ENCODE peak calls at places on chromosome 14, in four cellular contexts. O, Y, D and R are unnamed samples.

GRCh38 chr14:23299558-23299957 is 3.1 kb downstream of the PPP1R3E start:
- DNase-seq in O (peak; percentile 36), Y (peak; percentile 70), D (peak; percentile 80), R (no peak)

GRCh38 chr14:57390806-57391562 is 598 bp downstream of the NAA30 start:
- DNase-seq in Y (peak; percentile 14), D (peak; percentile 37), O (peak; percentile 61), R (peak; percentile 51)

GRCh38 chr14:63203618-63204406 is 431 bp upstream of the RHOJ start:
- DNase-seq in Y (peak; percentile 99), D (peak; percentile 99), O (peak; percentile 53), R (peak; percentile 58)

GRCh38 chr14:99037777-99038176 is 234.2 kb downstream of the BCL11B start:
- DNase-seq in O (no peak), Y (no peak), D (no peak), R (no peak)

GRCh38 chr14:105989746-105990302 is 463.4 kb downstream of the TMEM121 start:
- DNase-seq in O (no peak), D (no peak), Y (no peak), R (no peak)

GRCh38 chr14:63727231-63727735 is 582 bp downstream of the SGPP1 start:
- DNase-seq in O (peak; percentile 15), D (peak; percentile 42), Y (peak; percentile 46), R (peak; percentile 95)

GRCh38 chr14:90846511-90846910 is 30.3 kb upstream of the TTC7B start:
- DNase-seq in Y (peak; percentile 53), D (no peak), O (peak; percentile 33), R (peak; percentile 87)

GRCh38 chr14:39946796-39947195 is 514.6 kb upstream of the FBXO33 start:
- DNase-seq in O (peak; percentile 62), Y (no peak), D (no peak), R (no peak)

GRCh38 chr14:94562019-94562418 is 777 bp downstream of the SERPINA4 start:
- DNase-seq in O (no peak), Y (no peak), D (no peak), R (no peak)

GRCh38 chr14:104116544-104117340 is 21.6 kb upstream of the KIF26A start:
- DNase-seq in D (no peak), O (peak; percentile 83), Y (no peak), R (peak; percentile 83)

GRCh38 chr14:100547633-100548294 is 39.5 kb downstream of the BEGAIN start:
- DNase-seq in O (peak; percentile 97), Y (peak; percentile 21), D (peak; percentile 59), R (peak; percentile 97)

GRCh38 chr14:22502551-22502950 is 86.5 kb downstream of the DAD1 start:
- DNase-seq in D (no peak), Y (no peak), O (no peak), R (no peak)

GRCh38 chr14:58607571-58608317 is 30.0 kb upstream of the DACT1 start:
- DNase-seq in D (peak; percentile 29), O (peak; percentile 84), Y (peak; percentile 87), R (no peak)

GRCh38 chr14:53450871-53451270 is 297.7 kb upstream of the DDHD1 start:
- DNase-seq in D (no peak), O (peak; percentile 66), Y (no peak), R (no peak)

GRCh38 chr14:71758198-71758955 is 173.9 kb upstream of the RGS6 start:
- DNase-seq in Y (no peak), D (no peak), O (no peak), R (no peak)

GRCh38 chr14:60506985-60507829 is 1.7 kb upstream of the SIX6 start:
- DNase-seq in D (no peak), O (no peak), Y (no peak), R (peak; percentile 59)

GRCh38 chr14:104284107-104284592 is 145.8 kb downstream of the KIF26A start:
- DNase-seq in Y (no peak), D (no peak), O (no peak), R (peak; percentile 81)

GRCh38 chr14:69355955-69356321 is 42.2 kb downstream of the ERH start:
- DNase-seq in D (peak; percentile 50), Y (peak; percentile 78), O (peak; percentile 37), R (peak; percentile 93)

GRCh38 chr14:69353168-69353567 is 44.9 kb downstream of the ERH start:
- DNase-seq in O (no peak), Y (no peak), D (no peak), R (peak; percentile 15)

GRCh38 chr14:69354383-69355154 is 43.5 kb downstream of the ERH start:
- DNase-seq in Y (peak; percentile 5), D (no peak), O (no peak), R (peak; percentile 58)

GRCh38 chr14:69356903-69357543 is 41.1 kb downstream of the ERH start:
- DNase-seq in O (no peak), Y (no peak), D (no peak), R (peak; percentile 14)

DNA sequence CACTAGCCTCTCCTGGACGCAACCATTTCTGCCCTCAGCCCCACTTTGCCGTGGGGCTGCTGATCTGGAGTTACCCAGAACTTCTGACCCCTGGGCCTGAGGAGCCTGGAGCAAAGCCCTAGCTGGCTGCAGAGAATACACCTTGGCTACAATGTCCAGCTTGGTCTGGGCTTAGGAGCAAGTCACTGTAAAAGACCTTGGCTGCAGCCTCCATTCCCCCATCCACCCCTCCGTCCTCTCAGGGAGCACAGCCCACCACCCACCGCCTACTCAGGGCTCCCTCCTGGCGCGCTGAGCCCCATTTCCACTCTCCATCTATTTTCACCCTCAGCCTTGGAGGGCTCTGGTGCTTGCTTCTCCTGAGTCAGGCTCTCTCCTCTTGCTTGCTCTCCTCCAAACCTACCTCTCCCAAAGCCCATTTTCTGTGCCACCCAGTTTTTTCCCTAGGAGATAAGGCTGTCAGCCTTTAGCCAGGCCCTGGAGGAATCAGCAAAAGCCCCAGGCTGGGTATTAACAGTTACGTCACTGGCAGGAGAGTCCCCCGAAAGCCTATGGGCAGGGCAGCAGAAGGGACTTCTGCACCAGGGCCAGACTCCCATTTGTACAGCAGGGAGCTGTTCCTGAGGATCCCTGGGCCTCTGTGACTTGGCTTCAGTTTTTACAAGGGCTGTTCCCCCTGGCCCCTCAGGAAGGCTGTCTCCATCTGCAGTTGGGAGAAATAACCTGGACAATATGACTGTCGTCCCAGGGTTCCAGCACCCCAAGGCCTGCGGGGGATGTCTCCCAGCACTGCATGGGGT is 42.7 kb downstream of the ERH start:
- DNase-seq in Y (no peak), O (no peak), D (no peak), R (peak; percentile 30)
- H2AFZ ChIP-seq in Y (peak overlapping the region; percentile 78), O (no peak overlapping the region), D (no peak overlapping the region), R (peak overlapping the region; percentile 35)

DNA sequence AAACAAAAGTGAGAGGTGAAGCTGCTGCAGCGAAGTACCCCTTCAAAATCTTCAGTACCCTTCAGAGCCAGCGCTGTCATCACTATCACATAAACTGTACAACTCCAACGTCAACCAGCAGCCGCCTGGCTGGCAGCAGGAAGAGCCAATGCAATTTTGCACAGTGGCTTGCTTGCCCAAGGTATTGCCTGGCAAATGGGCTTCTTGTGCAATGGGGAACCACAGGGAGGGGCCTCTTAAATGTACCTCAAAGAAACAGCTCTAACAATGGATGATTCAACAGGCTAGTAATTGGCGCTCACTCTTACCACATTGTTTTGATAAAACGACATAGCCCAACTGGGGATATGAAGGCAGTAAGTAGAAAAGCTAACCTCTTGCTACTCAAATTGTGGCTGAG is 125.5 kb upstream of the HIF1A start:
- DNase-seq in Y (peak; percentile 73), O (peak; percentile 95), D (peak; percentile 92), R (peak; percentile 96)
- H3K4me1 ChIP-seq in Y (peaks cover 50% of the 10 kb centered on the region), O (peaks cover 88% of the 10 kb centered on the region), D (peaks cover 40% of the 10 kb centered on the region), R (peaks cover 97% of the 10 kb centered on the region)

GRCh38 chr14:76761198-76761848 is at the start of gene VASH1:
- DNase-seq in D (peak; percentile 76), O (peak; percentile 70), Y (peak; percentile 76), R (peak; percentile 99)

GRCh38 chr14:76760331-76761197 is 704 bp upstream of the VASH1 start:
- DNase-seq in D (no peak), Y (no peak), O (no peak), R (peak; percentile 70)

GRCh38 chr14:76761849-76762616 is 765 bp downstream of the VASH1 start:
- DNase-seq in D (no peak), O (no peak), Y (no peak), R (peak; percentile 68)

GRCh38 chr14:76763362-76764041 is 2.2 kb downstream of the VASH1 start:
- DNase-seq in D (no peak), O (no peak), Y (peak; percentile 40), R (peak; percentile 77)

DNA sequence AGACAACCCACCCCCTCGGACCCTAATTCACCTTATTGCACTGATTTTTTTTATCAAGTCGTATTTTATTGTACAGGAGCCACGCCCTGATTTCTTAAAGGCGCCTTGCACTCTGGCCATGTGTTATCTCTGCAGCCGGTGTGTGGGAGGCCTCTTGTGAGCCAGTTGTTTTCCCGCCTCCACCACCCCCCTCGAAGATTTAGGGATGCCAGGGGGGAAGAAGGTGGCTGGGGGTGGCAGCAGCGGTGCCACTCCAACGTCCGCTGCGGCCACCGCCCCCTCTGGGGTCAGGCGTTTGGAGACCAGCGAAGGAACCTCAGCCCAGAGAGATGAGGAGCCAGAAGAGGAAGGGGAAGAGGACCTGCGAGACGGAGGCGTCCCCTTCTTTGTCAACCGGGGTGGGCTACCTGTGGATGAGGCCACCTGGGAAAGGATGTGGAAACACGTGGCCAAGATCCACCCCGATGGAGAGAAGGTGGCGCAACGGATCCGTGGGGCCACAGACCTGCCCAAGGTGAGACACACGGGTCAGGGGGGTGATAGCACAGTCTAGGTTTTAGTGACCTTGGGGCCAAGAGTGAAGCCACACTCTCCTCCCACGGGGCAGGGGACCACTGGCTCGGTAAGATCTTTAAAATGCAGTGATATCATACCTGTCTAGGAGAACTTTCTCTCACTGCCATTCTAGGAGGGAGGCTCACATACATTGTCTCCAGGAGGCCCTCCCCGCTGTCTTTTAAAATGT is 1.5 kb downstream of the VASH1 start:
- DNase-seq in Y (no peak), D (no peak), O (no peak), R (peak; percentile 84)
- H2AFZ ChIP-seq in Y (peak overlapping the region; percentile 94), D (peak overlapping the region; percentile 52), O (no peak overlapping the region), R (peak overlapping the region; percentile 81)

DNA sequence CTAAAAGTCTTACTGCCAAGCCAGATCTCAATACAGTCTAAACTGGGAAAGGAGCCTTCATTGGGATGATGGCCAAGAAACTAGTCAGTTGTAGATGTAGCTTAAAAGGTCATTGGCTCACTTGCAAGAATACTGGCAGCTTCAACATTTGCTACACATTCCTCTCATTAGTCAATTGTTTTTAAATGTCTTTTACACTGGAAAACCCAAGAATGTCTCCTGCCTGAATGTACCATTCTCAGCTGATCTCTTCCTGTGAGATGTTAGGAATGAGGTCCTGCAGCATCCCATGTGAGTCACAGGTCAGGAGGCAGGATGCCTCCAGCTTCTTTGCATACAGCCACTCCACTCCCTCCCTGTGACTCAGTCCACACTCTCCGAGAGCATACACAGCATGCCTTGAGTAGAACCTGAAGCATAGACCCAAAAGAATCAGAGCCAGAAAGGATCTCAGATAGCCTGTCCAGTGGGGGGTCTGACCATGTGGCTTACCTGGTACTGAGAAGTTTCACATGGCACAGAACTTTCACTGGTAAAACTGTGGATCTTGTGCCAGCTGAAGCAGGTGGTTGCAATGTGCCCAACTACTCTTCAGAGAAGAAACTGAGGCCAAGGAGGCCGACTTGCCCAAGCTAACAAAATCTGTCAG is 56.0 kb upstream of the HECTD1 start:
- DNase-seq in O (peak; percentile 97), Y (peak; percentile 100), D (peak; percentile 99), R (peak; percentile 90)
- H3K4me1 ChIP-seq in O (peaks cover 44% of the 10 kb centered on the region), Y (peaks cover 13% of the 10 kb centered on the region), D (peaks cover 30% of the 10 kb centered on the region), R (peaks cover 32% of the 10 kb centered on the region)